ENCODE peak calls at places on chromosomes 1 and 21, in six cellular contexts. U is PC-9; K is heart right ventricle; V is CD8-positive, alpha-beta memory T cell; Q is kidney; G is ascending aorta. E is an unnamed sample. For H3K4me1, the result is how much of the 10 kb centered on the place peaks cover.

GRCh38 chr1:161222175-161223019 is 1.0 kb downstream of the APOA2 start:
- DNase-seq in V (no peak), K (no peak), U (no peak), G (no peak), Q (no peak), E (no peak)

GRCh38 chr1:6086358-6086757 is 40.7 kb downstream of the KCNAB2 start:
- DNase-seq in V (no peak), Q (no peak), U (no peak), G (no peak), K (no peak), E (no peak)

GRCh38 chr1:154521695-154522094 is 19.5 kb upstream of the SHE start:
- DNase-seq in V (no peak), K (no peak), G (no peak), Q (no peak), U (no peak), E (no peak)

GRCh38 chr1:54016343-54017282 is 1.4 kb downstream of the LDLRAD1 start:
- DNase-seq in G (no peak), Q (peak), V (no peak), K (no peak), U (peak), E (no peak)

GRCh38 chr1:111747282-111747734 is 8.1 kb upstream of the INKA2 start:
- DNase-seq in K (peak), Q (no peak), V (peak), U (peak), G (no peak), E (peak)

GRCh38 chr1:21830792-21831453 is 18.9 kb downstream of the LDLRAD2 start:
- DNase-seq in G (no peak), V (no peak), K (no peak), Q (peak), U (no peak), E (no peak)

GRCh38 chr1:223358826-223359225 is 5.2 kb downstream of the SUSD4 start:
- DNase-seq in U (no peak), V (no peak), G (no peak), Q (no peak), K (no peak), E (no peak)

GRCh38 chr1:88935522-88936222 is 44.3 kb upstream of the GTF2B start:
- DNase-seq in V (peak), U (no peak), G (no peak), Q (no peak), K (no peak), E (no peak)

GRCh38 chr1:12615916-12616708 is 1.9 kb downstream of the DHRS3 start:
- DNase-seq in Q (peak), U (peak), G (peak), V (peak), K (peak), E (no peak)

GRCh38 chr1:9874959-9875635 is 35.0 kb downstream of the CTNNBIP1 start:
- DNase-seq in V (peak), U (peak), K (peak), Q (no peak), G (peak), E (no peak)

GRCh38 chr21:39316062-39316461 is 2.6 kb upstream of the BRWD1 start:
- DNase-seq in K (no peak), V (no peak), Q (no peak), U (no peak), G (no peak), E (no peak)

GRCh38 chr1:214864896-214865688 is 217.4 kb upstream of the KCNK2 start:
- DNase-seq in G (no peak), V (no peak), Q (no peak), U (no peak), K (no peak), E (no peak)

GRCh38 chr1:19704247-19705113 is 39.8 kb downstream of the HTR6 start:
- DNase-seq in Q (peak), G (no peak), K (peak), U (peak), V (peak), E (no peak)

GRCh38 chr1:37449936-37450335 is 24.4 kb upstream of the ZC3H12A start:
- DNase-seq in V (peak), Q (no peak), G (no peak), U (no peak), K (no peak), E (no peak)

GRCh38 chr21:45124596-45124995 is 50.2 kb downstream of the ADARB1 start:
- DNase-seq in Q (no peak), G (no peak), K (no peak), V (no peak), U (no peak), E (no peak)

GRCh38 chr1:59972216-59972924 is 45.8 kb upstream of the CYP2J2 start:
- DNase-seq in K (no peak), V (no peak), Q (no peak), G (no peak), U (no peak), E (no peak)

GRCh38 chr1:162740755-162741154 is 49.7 kb upstream of the HSD17B7 start:
- DNase-seq in Q (no peak), U (no peak), V (no peak), G (no peak), K (no peak), E (no peak)

GRCh38 chr1:51902456-51902855 is 23.9 kb upstream of the NRDC start:
- DNase-seq in U (no peak), Q (no peak), V (no peak), K (no peak), G (no peak), E (no peak)

GRCh38 chr21:26140185-26140584 is 30.4 kb downstream of the APP start:
- DNase-seq in K (peak), Q (peak), V (no peak), U (peak), G (no peak), E (no peak)

GRCh38 chr1:156291226-156292061 is 4.0 kb downstream of the GLMP start:
- DNase-seq in Q (peak), G (peak), K (peak), V (no peak), U (no peak), E (no peak)

GRCh38 chr1:44237721-44238457 is 24.6 kb downstream of the DMAP1 start:
- DNase-seq in V (peak), U (no peak), G (no peak), K (no peak), Q (peak), E (no peak)

GRCh38 chr1:38004284-38005101 is 821 bp downstream of the FHL3 start:
- DNase-seq in K (peak), U (peak), V (no peak), Q (no peak), G (no peak), E (no peak)

GRCh38 chr1:81430955-81431646 is 369.6 kb upstream of the ADGRL2 start:
- DNase-seq in Q (no peak), G (no peak), K (no peak), U (no peak), V (no peak), E (no peak)

GRCh38 chr1:240399381-240399780 is 212.6 kb downstream of the GREM2 start:
- DNase-seq in U (no peak), K (no peak), Q (no peak), V (no peak), G (no peak), E (no peak)

GRCh38 chr1:185686996-185687778 is 47.0 kb upstream of the HMCN1 start:
- DNase-seq in Q (no peak), V (no peak), K (no peak), G (no peak), U (no peak), E (no peak)

GRCh38 chr1:163231385-163231784 is 28.7 kb upstream of the RGS5 start:
- DNase-seq in V (no peak), Q (no peak), G (no peak), K (no peak), U (no peak), E (no peak)

GRCh38 chr1:22333516-22334121 is 118.0 kb upstream of the ZBTB40 start:
- DNase-seq in Q (no peak), G (no peak), U (no peak), K (no peak), V (no peak), E (no peak)

GRCh38 chr1:21050031-21050430 is 126.7 kb downstream of the EIF4G3 start:
- DNase-seq in K (no peak), V (no peak), Q (no peak), U (no peak), G (no peak), E (no peak)

DNA sequence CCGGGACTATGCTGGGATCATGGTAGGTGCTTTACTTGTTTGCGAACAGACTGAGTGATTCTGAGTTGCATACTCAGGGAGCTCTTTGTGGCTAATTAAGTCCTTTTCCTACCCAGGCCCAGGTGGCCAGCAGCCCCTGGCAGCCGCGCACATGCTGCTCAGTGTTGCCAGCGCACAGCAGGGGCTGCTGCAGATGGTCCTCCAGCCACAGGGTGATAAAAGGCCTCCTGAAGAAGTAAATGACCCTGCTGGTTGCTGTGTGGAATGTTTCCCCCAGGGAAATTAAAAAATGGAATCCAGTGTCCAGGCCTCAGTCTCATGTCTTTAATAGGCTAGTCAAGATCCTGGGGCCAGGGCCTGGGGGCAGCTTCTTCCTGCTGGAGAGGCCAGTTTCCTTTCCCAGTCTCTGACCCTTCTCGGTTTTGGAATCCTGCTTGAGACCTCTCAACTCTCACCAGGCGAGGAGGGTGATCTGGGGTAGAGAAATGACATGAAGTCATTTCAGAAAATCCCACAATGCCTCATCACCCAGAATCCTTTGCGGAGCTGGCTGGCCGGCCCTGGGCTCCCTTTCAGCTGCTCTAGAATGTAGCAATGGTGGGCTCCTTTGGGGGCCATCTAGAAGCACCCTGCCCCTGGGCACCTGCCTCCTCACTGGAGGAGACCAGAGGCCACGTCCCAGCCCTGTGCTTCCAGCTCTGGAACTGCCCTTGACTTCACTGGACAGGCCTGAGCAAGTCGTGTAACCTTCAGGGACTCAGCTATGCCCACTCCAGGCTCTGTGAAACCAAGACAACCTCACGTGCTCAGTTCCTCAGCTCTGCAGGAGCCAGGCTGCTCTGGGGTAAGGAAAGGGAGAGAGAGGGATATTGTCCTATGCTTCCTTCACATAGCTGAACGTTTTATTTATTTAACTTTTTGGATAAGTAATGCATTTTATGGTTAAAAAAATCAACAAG is 131.4 kb downstream of the MRPS6 start:
- DNase-seq in Q (no peak), V (no peak), U (no peak), G (no peak), K (no peak), E (no peak)
- H3K4me1 ChIP-seq in Q (under half), V (under half), U (under half), G (under half), K (under half), E (under half)

GRCh38 chr21:27265492-27265891 is 298.6 kb upstream of the ADAMTS5 start:
- DNase-seq in K (no peak), Q (no peak), U (no peak), V (no peak), G (no peak), E (no peak)
- H3K4me1 ChIP-seq in K (under half), Q (under half), U (under half), V (under half), G (under half), E (under half)

GRCh38 chr1:28244549-28245251 is 8.8 kb downstream of the ATP5IF1 start:
- DNase-seq in V (no peak), U (no peak), G (no peak), Q (no peak), K (peak), E (no peak)
- H3K4me1 ChIP-seq in V (half or more), U (under half), G (under half), Q (under half), K (under half), E (half or more)

DNA sequence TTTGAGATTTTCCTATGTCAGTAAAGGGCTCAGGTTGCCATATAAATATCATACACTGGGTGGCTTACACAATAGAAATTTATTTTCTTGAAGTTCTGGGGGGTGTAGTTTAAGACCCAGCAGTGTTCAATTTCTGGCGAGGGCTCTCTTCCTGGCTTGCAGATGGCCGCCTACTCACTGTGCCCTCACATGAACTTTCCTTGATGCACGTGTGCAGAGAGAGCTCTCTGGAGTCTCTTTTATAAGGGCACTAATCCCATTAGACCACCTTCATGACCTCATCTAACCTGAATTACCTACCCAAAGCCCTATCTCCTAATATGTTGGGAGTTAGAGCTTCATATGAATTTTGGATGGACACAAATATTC is 21.1 kb downstream of the TMEM51 start:
- DNase-seq in U (no peak), G (no peak), V (no peak), K (no peak), Q (no peak), E (no peak)
- H3K4me1 ChIP-seq in U (under half), G (under half), V (under half), K (under half), Q (under half), E (under half)

DNA sequence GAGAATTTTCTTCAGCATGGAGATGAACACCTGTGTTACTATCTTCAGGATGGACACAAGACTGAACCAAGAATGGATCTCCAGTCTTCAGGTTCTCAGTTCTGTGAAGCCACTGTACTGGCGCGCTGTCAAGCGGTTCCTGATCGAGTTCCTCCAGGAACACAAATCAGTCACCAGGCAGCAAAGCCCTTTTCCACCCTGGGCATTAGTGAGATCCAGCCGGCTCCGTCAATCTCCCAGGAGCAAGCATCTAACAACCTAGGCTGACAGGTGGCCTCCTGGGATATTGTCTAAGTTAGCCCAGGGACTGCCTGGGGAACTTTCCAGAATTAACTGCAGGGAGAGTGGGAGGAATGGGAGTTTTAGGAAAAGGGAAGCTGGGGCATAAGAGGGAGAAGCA is 9.7 kb upstream of the IGFN1 start:
- DNase-seq in U (no peak), G (no peak), K (no peak), Q (peak), V (no peak), E (no peak)
- H3K4me1 ChIP-seq in U (under half), G (under half), K (under half), Q (under half), V (under half), E (under half)

DNA sequence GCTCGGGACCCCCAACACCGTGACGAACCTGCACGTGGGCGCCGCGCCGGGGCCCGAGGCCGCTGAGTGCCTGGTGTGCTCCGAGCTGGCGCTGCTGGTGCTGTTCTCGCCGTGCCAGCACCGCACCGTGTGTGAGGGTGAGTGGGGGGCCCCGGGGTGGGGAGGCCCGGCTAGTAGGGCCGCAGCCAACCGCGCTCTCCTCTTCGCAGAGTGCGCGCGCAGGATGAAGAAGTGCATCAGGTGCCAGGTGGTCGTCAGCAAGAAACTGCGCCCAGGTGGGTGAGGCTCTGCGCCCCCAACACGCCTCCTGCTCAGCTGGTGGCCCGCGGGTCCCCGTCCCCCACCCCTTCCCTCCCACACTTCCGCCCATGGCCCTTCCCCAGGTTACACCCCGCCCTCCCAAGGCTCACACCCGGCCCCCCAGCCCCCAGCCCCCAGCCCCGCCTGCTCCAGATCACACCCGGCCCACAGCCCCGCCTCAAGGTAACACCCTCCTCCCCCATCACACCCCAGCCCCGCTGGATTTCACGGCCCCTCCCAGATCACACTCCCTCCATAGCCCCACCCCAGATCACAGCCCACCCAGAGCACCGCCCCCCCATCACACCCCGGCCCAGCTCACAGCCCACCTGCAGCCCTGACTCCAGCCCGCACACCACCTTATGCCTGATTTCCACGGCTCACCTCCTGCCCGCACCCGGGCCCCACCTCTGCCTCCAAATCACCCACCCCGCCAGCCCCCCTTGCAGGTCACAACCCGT is 2.4 kb upstream of the MMP23B start:
- DNase-seq in K (no peak), V (peak), U (no peak), G (no peak), Q (peak), E (peak)
- H3K4me1 ChIP-seq in K (under half), V (under half), U (under half), G (under half), Q (under half), E (under half)

GRCh38 chr1:91727763-91728162 is 158.2 kb downstream of the TGFBR3 start:
- DNase-seq in G (no peak), U (no peak), V (no peak), Q (no peak), K (no peak), E (no peak)
- H3K4me1 ChIP-seq in G (under half), U (under half), V (under half), Q (under half), K (under half), E (under half)

DNA sequence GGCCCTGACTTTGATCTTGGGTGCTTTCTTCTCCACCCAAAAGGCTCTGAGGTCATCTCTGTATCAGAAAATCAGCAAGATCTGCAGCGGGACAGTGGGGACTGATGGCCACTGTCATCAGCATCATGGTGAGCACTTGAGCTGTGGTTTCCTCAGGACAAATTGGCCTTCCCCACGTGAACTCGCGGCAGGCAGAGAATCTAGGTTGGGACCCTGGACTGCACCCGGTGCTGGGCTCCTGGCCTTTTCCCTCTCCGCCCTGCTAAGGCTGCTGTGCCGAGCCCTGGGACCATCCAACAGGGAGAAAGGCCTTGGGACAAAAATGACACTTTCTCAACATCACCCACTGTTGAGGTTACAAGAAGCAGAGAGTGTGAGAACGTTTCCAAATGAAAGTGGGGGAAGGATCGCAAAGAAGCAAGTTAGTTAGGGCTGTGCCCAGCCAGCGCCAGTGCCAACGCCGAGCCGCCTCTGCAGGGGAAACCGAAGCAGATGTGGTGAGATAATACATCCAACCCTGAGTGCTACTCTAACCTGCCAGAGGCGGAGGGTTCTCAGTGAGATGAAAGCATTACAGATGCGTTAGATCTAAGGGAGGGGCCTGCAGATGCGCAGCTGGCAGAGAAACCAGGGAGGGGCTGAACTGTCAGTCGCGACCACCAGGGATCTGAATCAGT is 9.1 kb upstream of the UMODL1 start:
- DNase-seq in Q (peak), G (no peak), U (no peak), V (no peak), K (no peak), E (peak)
- H3K4me1 ChIP-seq in Q (under half), G (under half), U (under half), V (under half), K (under half), E (under half)

E was measured in RWPE2.